ENCODE peak calls at places on chromosomes 7 and 10, in six cellular contexts. One of them, this sample, is unnamed.

GRCh38 chr7:11703829-11704228 is 128.2 kb downstream of the THSD7A start:
- DNase-seq in AG10803: no peak
- DNase-seq in naive thymus-derived CD4-positive, alpha-beta T cell: no peak
- DNase-seq in thoracic aorta: no peak
- DNase-seq in tibial artery: no peak
- DNase-seq in right cardiac atrium: no peak
- DNase-seq in this sample: no peak

GRCh38 chr7:10662491-10662890 is 311.2 kb upstream of the PHF14 start:
- DNase-seq in AG10803: no peak
- DNase-seq in naive thymus-derived CD4-positive, alpha-beta T cell: no peak
- DNase-seq in thoracic aorta: no peak
- DNase-seq in tibial artery: no peak
- DNase-seq in right cardiac atrium: no peak
- DNase-seq in this sample: no peak

GRCh38 chr10:75165684-75166622 is 44.6 kb upstream of the VDAC2 start:
- DNase-seq in AG10803: peak
- DNase-seq in naive thymus-derived CD4-positive, alpha-beta T cell: peak
- DNase-seq in thoracic aorta: no peak
- DNase-seq in tibial artery: no peak
- DNase-seq in right cardiac atrium: no peak
- DNase-seq in this sample: no peak

GRCh38 chr10:80270887-80271286 is 18.6 kb downstream of the MAT1A start:
- DNase-seq in AG10803: no peak
- DNase-seq in naive thymus-derived CD4-positive, alpha-beta T cell: no peak
- DNase-seq in thoracic aorta: no peak
- DNase-seq in tibial artery: no peak
- DNase-seq in right cardiac atrium: no peak
- DNase-seq in this sample: no peak

GRCh38 chr7:45711161-45711490 is 137.0 kb downstream of the ADCY1 start:
- DNase-seq in AG10803: no peak
- DNase-seq in naive thymus-derived CD4-positive, alpha-beta T cell: no peak
- DNase-seq in thoracic aorta: no peak
- DNase-seq in tibial artery: no peak
- DNase-seq in right cardiac atrium: no peak
- DNase-seq in this sample: no peak

GRCh38 chr10:46534828-46535524 is 21.5 kb downstream of the GPRIN2 start:
- DNase-seq in AG10803: no peak
- DNase-seq in naive thymus-derived CD4-positive, alpha-beta T cell: no peak
- DNase-seq in thoracic aorta: no peak
- DNase-seq in tibial artery: no peak
- DNase-seq in right cardiac atrium: peak
- DNase-seq in this sample: no peak

GRCh38 chr10:63384001-63384400 is 81.8 kb downstream of the JMJD1C start:
- DNase-seq in AG10803: no peak
- DNase-seq in naive thymus-derived CD4-positive, alpha-beta T cell: no peak
- DNase-seq in thoracic aorta: no peak
- DNase-seq in tibial artery: no peak
- DNase-seq in right cardiac atrium: no peak
- DNase-seq in this sample: no peak

GRCh38 chr10:3723706-3724225 is 61.2 kb downstream of the KLF6 start:
- DNase-seq in AG10803: peak
- DNase-seq in naive thymus-derived CD4-positive, alpha-beta T cell: no peak
- DNase-seq in thoracic aorta: no peak
- DNase-seq in tibial artery: no peak
- DNase-seq in right cardiac atrium: no peak
- DNase-seq in this sample: no peak

GRCh38 chr10:30188567-30189253 is 129.3 kb upstream of the JCAD start:
- DNase-seq in AG10803: no peak
- DNase-seq in naive thymus-derived CD4-positive, alpha-beta T cell: no peak
- DNase-seq in thoracic aorta: no peak
- DNase-seq in tibial artery: no peak
- DNase-seq in right cardiac atrium: no peak
- DNase-seq in this sample: no peak

GRCh38 chr10:34889004-34889869 is 74.1 kb upstream of the PARD3 start:
- DNase-seq in AG10803: peak
- DNase-seq in naive thymus-derived CD4-positive, alpha-beta T cell: no peak
- DNase-seq in thoracic aorta: no peak
- DNase-seq in tibial artery: no peak
- DNase-seq in right cardiac atrium: no peak
- DNase-seq in this sample: no peak

GRCh38 chr10:32412499-32412853 is 33.5 kb upstream of the CCDC7 start:
- DNase-seq in AG10803: no peak
- DNase-seq in naive thymus-derived CD4-positive, alpha-beta T cell: no peak
- DNase-seq in thoracic aorta: no peak
- DNase-seq in tibial artery: no peak
- DNase-seq in right cardiac atrium: no peak
- DNase-seq in this sample: no peak

GRCh38 chr7:88217675-88218427 is 2.0 kb downstream of the SRI start:
- DNase-seq in AG10803: no peak
- DNase-seq in naive thymus-derived CD4-positive, alpha-beta T cell: no peak
- DNase-seq in thoracic aorta: no peak
- DNase-seq in tibial artery: no peak
- DNase-seq in right cardiac atrium: no peak
- DNase-seq in this sample: no peak

GRCh38 chr7:124032369-124033092 is at the start of gene TMEM229A:
- DNase-seq in AG10803: peak
- DNase-seq in naive thymus-derived CD4-positive, alpha-beta T cell: no peak
- DNase-seq in thoracic aorta: no peak
- DNase-seq in tibial artery: no peak
- DNase-seq in right cardiac atrium: peak
- DNase-seq in this sample: no peak

GRCh38 chr10:62577666-62578291 is 203.6 kb downstream of the ZNF365 start:
- DNase-seq in AG10803: peak
- DNase-seq in naive thymus-derived CD4-positive, alpha-beta T cell: no peak
- DNase-seq in thoracic aorta: no peak
- DNase-seq in tibial artery: no peak
- DNase-seq in right cardiac atrium: no peak
- DNase-seq in this sample: no peak

GRCh38 chr7:37410305-37411209 is 38.1 kb downstream of the ELMO1 start:
- DNase-seq in AG10803: no peak
- DNase-seq in naive thymus-derived CD4-positive, alpha-beta T cell: no peak
- DNase-seq in thoracic aorta: no peak
- DNase-seq in tibial artery: no peak
- DNase-seq in right cardiac atrium: no peak
- DNase-seq in this sample: no peak

GRCh38 chr10:3220853-3221252 is 48.3 kb upstream of the PITRM1 start:
- DNase-seq in AG10803: peak
- DNase-seq in naive thymus-derived CD4-positive, alpha-beta T cell: no peak
- DNase-seq in thoracic aorta: no peak
- DNase-seq in tibial artery: no peak
- DNase-seq in right cardiac atrium: no peak
- DNase-seq in this sample: no peak

GRCh38 chr7:87398441-87398840 is 53.0 kb downstream of the CROT start:
- DNase-seq in AG10803: peak
- DNase-seq in naive thymus-derived CD4-positive, alpha-beta T cell: no peak
- DNase-seq in thoracic aorta: no peak
- DNase-seq in tibial artery: no peak
- DNase-seq in right cardiac atrium: no peak
- DNase-seq in this sample: no peak

GRCh38 chr10:114634607-114634974 is 23.5 kb downstream of the ABLIM1 start:
- DNase-seq in AG10803: peak
- DNase-seq in naive thymus-derived CD4-positive, alpha-beta T cell: no peak
- DNase-seq in thoracic aorta: peak
- DNase-seq in tibial artery: peak
- DNase-seq in right cardiac atrium: peak
- DNase-seq in this sample: no peak

GRCh38 chr7:4931932-4932331 is 27.1 kb downstream of the MMD2 start:
- DNase-seq in AG10803: no peak
- DNase-seq in naive thymus-derived CD4-positive, alpha-beta T cell: no peak
- DNase-seq in thoracic aorta: no peak
- DNase-seq in tibial artery: no peak
- DNase-seq in right cardiac atrium: no peak
- DNase-seq in this sample: no peak

GRCh38 chr10:90723416-90724068 is 134.3 kb downstream of the HTR7 start:
- DNase-seq in AG10803: no peak
- DNase-seq in naive thymus-derived CD4-positive, alpha-beta T cell: peak
- DNase-seq in thoracic aorta: no peak
- DNase-seq in tibial artery: no peak
- DNase-seq in right cardiac atrium: no peak
- DNase-seq in this sample: no peak

GRCh38 chr10:33196710-33197406 is 137.6 kb downstream of the NRP1 start:
- DNase-seq in AG10803: no peak
- DNase-seq in naive thymus-derived CD4-positive, alpha-beta T cell: no peak
- DNase-seq in thoracic aorta: no peak
- DNase-seq in tibial artery: no peak
- DNase-seq in right cardiac atrium: peak
- DNase-seq in this sample: peak

GRCh38 chr10:88392222-88392621 is 190.9 kb downstream of the RNLS start:
- DNase-seq in AG10803: no peak
- DNase-seq in naive thymus-derived CD4-positive, alpha-beta T cell: peak
- DNase-seq in thoracic aorta: no peak
- DNase-seq in tibial artery: no peak
- DNase-seq in right cardiac atrium: no peak
- DNase-seq in this sample: no peak

GRCh38 chr7:98079891-98080653 is 26.6 kb upstream of the LMTK2 start:
- DNase-seq in AG10803: no peak
- DNase-seq in naive thymus-derived CD4-positive, alpha-beta T cell: no peak
- DNase-seq in thoracic aorta: no peak
- DNase-seq in tibial artery: no peak
- DNase-seq in right cardiac atrium: no peak
- DNase-seq in this sample: no peak

GRCh38 chr10:110067960-110068770 is 60.4 kb downstream of the ADD3 start:
- DNase-seq in AG10803: peak
- DNase-seq in naive thymus-derived CD4-positive, alpha-beta T cell: peak
- DNase-seq in thoracic aorta: no peak
- DNase-seq in tibial artery: no peak
- DNase-seq in right cardiac atrium: peak
- DNase-seq in this sample: no peak

GRCh38 chr7:11623093-11623678 is 208.8 kb downstream of the THSD7A start:
- DNase-seq in AG10803: no peak
- DNase-seq in naive thymus-derived CD4-positive, alpha-beta T cell: no peak
- DNase-seq in thoracic aorta: no peak
- DNase-seq in tibial artery: no peak
- DNase-seq in right cardiac atrium: no peak
- DNase-seq in this sample: no peak

GRCh38 chr7:121041516-121042148 is 53.1 kb downstream of the CPED1 start:
- DNase-seq in AG10803: no peak
- DNase-seq in naive thymus-derived CD4-positive, alpha-beta T cell: no peak
- DNase-seq in thoracic aorta: no peak
- DNase-seq in tibial artery: no peak
- DNase-seq in right cardiac atrium: no peak
- DNase-seq in this sample: no peak

GRCh38 chr10:11424456-11425287 is 186.8 kb downstream of the USP6NL start:
- DNase-seq in AG10803: peak
- DNase-seq in naive thymus-derived CD4-positive, alpha-beta T cell: no peak
- DNase-seq in thoracic aorta: no peak
- DNase-seq in tibial artery: no peak
- DNase-seq in right cardiac atrium: peak
- DNase-seq in this sample: no peak

DNA sequence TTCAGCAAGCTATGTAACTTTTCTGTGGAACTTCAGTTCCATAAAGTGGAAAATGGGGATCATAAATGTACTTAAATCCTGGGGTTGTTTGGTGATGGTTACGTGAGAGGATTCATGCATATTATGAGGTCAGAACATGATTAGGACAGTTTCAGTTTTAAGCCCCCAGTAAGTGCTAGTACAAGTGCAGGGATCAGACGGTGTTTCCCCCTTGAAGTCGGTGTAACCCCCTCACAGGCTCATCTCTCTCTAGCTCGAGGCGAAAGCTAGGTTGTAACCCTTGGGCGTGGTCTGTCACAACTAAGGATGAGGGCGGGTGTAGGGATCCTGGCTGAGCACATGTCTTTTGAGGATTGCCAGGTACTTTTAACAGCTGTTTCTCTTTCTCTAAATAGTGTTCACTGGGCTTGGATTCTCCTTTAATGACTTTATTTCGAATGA is 84.7 kb downstream of the SPAG6 start:
- DNase-seq in AG10803: no peak
- DNase-seq in naive thymus-derived CD4-positive, alpha-beta T cell: no peak
- DNase-seq in thoracic aorta: no peak
- DNase-seq in tibial artery: no peak
- DNase-seq in right cardiac atrium: no peak
- DNase-seq in this sample: no peak
- H3K4me3 ChIP-seq in AG10803: no peak
- H3K4me3 ChIP-seq in naive thymus-derived CD4-positive, alpha-beta T cell: no peak
- H3K4me3 ChIP-seq in thoracic aorta: no peak
- H3K4me3 ChIP-seq in tibial artery: no peak
- H3K4me3 ChIP-seq in right cardiac atrium: no peak
- H3K4me3 ChIP-seq in this sample: no peak

DNA sequence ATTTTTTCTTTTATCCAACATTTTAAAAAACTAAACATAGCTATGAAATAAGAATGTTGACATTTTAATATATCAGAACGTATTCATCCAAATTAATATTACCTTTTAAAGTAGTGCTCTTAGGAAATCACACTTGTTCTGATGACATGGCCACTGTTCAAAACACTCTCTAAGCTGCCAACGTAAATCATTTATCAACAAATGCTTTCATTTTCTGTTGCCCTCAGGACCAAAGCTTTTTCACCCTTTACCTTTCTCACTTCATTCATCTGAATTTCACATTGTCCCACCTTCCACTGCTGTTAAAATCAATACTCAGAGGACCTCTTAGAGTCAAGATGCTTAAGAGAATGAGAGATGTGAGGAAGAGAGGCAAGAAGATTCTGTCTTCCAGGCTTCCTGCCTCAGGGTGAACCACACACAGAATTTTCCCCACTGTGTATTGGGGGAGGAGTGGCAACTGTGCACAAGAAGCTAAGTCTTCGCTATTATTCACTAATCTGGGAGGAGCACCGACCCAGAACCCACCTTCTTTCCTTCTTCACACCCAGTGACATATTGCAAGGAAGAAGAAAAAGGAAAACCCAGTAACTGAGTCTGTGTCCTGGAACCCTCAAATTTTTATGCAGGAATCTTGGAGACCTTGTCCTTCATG is 21.0 kb downstream of the HIBADH start:
- DNase-seq in AG10803: no peak
- DNase-seq in naive thymus-derived CD4-positive, alpha-beta T cell: no peak
- DNase-seq in thoracic aorta: no peak
- DNase-seq in tibial artery: no peak
- DNase-seq in right cardiac atrium: no peak
- DNase-seq in this sample: no peak
- H3K4me3 ChIP-seq in AG10803: no peak
- H3K4me3 ChIP-seq in naive thymus-derived CD4-positive, alpha-beta T cell: no peak
- H3K4me3 ChIP-seq in thoracic aorta: peak
- H3K4me3 ChIP-seq in tibial artery: no peak
- H3K4me3 ChIP-seq in right cardiac atrium: peak
- H3K4me3 ChIP-seq in this sample: no peak

GRCh38 chr7:20835111-20835750 is 48.5 kb upstream of the SP8 start:
- DNase-seq in AG10803: no peak
- DNase-seq in naive thymus-derived CD4-positive, alpha-beta T cell: no peak
- DNase-seq in thoracic aorta: no peak
- DNase-seq in tibial artery: no peak
- DNase-seq in right cardiac atrium: peak
- DNase-seq in this sample: no peak
- H3K4me3 ChIP-seq in AG10803: no peak
- H3K4me3 ChIP-seq in naive thymus-derived CD4-positive, alpha-beta T cell: no peak
- H3K4me3 ChIP-seq in thoracic aorta: no peak
- H3K4me3 ChIP-seq in tibial artery: no peak
- H3K4me3 ChIP-seq in right cardiac atrium: no peak
- H3K4me3 ChIP-seq in this sample: no peak

DNA sequence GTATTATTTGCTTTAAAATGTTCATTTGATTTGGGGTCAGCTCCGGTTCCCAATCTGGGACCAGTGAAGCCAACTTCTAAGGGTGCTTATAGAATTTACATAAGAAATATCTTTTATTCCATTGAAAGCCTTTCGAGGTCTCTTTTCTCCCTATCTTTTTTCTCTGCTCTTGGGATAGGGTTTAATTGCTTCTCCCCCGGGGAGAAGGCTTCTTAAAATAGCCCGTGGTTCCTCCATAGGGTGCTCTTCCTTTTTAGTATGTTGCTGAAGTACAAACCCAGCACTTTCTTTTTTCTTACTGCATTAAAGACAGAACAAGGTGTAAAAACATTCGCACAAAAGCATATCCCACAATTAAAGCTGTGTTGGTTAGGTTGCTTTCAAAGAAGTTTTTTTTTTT is 107.5 kb downstream of the POU6F2 start:
- DNase-seq in AG10803: no peak
- DNase-seq in naive thymus-derived CD4-positive, alpha-beta T cell: no peak
- DNase-seq in thoracic aorta: no peak
- DNase-seq in tibial artery: no peak
- DNase-seq in right cardiac atrium: no peak
- DNase-seq in this sample: no peak
- H3K4me3 ChIP-seq in AG10803: no peak
- H3K4me3 ChIP-seq in naive thymus-derived CD4-positive, alpha-beta T cell: no peak
- H3K4me3 ChIP-seq in thoracic aorta: peak
- H3K4me3 ChIP-seq in tibial artery: peak
- H3K4me3 ChIP-seq in right cardiac atrium: peak
- H3K4me3 ChIP-seq in this sample: no peak

This sample was measured in Peyer's patch.